ENCODE peak calls at places on chromosome 12, in five cellular contexts. L is stimulated activated CD4-positive, alpha-beta T cell treated with anti-CD3 and anti-CD28 coated beads, Interleukin-4, amount 100 ng/mL, for 24 hours; Y is COLO829; Z is 8988T; C is CD4-positive, CD25-positive, alpha-beta regulatory T cell. S is an unnamed sample.

GRCh38 chr12:119069029-119069731 is 87.8 kb downstream of the SRRM4 start:
- DNase-seq in L (no peak), Y (no peak), Z (no peak), C (no peak), S (no peak)

GRCh38 chr12:124727244-124727673 is 136.4 kb downstream of the SCARB1 start:
- DNase-seq in L (no peak), Y (peak), Z (peak), C (no peak), S (peak)

GRCh38 chr12:78209851-78210493 is 379.3 kb downstream of the NAV3 start:
- DNase-seq in L (no peak), Y (no peak), Z (no peak), C (no peak), S (no peak)

GRCh38 chr12:1590083-1590979 is 4.0 kb downstream of the FBXL14 start:
- DNase-seq in L (peak), Y (peak), Z (no peak), C (no peak), S (no peak)

GRCh38 chr12:54981796-54982195 is 2.8 kb downstream of the TESPA1 start:
- DNase-seq in L (peak), Y (no peak), Z (no peak), C (peak), S (no peak)

GRCh38 chr12:17642340-17642650 is 447.7 kb downstream of the RERGL start:
- DNase-seq in L (no peak), Y (no peak), Z (no peak), C (no peak), S (no peak)

GRCh38 chr12:57724003-57724935 is 14.3 kb downstream of the AGAP2 start:
- DNase-seq in L (no peak), Y (no peak), Z (no peak), C (no peak), S (no peak)

GRCh38 chr12:26374934-26375333 is 179.6 kb downstream of the SSPN start:
- DNase-seq in L (no peak), Y (peak), Z (no peak), C (no peak), S (no peak)

GRCh38 chr12:32043928-32044549 is 62.6 kb upstream of the BICD1 start:
- DNase-seq in L (no peak), Y (no peak), Z (no peak), C (no peak), S (no peak)

GRCh38 chr12:124568431-124569374 is 1.3 kb upstream of the NCOR2 start:
- DNase-seq in L (peak), Y (peak), Z (no peak), C (no peak), S (no peak)

GRCh38 chr12:60123443-60124000 is 527.7 kb downstream of the SLC16A7 start:
- DNase-seq in L (no peak), Y (no peak), Z (no peak), C (no peak), S (no peak)

GRCh38 chr12:46944771-46945170 is 119.0 kb upstream of the SLC38A4 start:
- DNase-seq in L (no peak), Y (no peak), Z (no peak), C (no peak), S (no peak)

GRCh38 chr12:105100207-105100985 is 7.1 kb upstream of the WASHC4 start:
- DNase-seq in L (no peak), Y (no peak), Z (no peak), C (no peak), S (no peak)

GRCh38 chr12:113862570-113863454 is 103.3 kb downstream of the RBM19 start:
- DNase-seq in L (no peak), Y (no peak), Z (no peak), C (no peak), S (peak)

GRCh38 chr12:122336015-122336946 is 70.0 kb upstream of the VPS33A start:
- DNase-seq in L (peak), Y (peak), Z (no peak), C (peak), S (peak)

GRCh38 chr12:56029666-56030293 is 8.9 kb downstream of the IKZF4 start:
- DNase-seq in L (peak), Y (peak), Z (no peak), C (peak), S (peak)

GRCh38 chr12:50732591-50732990 is 31.3 kb upstream of the ATF1 start:
- DNase-seq in L (no peak), Y (no peak), Z (no peak), C (no peak), S (no peak)

GRCh38 chr12:53492188-53492587 is 7.1 kb downstream of the MAP3K12 start:
- DNase-seq in L (no peak), Y (no peak), Z (no peak), C (no peak), S (no peak)

GRCh38 chr12:49945394-49946080 is 5.0 kb upstream of the AQP2 start:
- DNase-seq in L (peak), Y (peak), Z (peak), C (peak), S (peak)

GRCh38 chr12:11981174-11981733 is 89.5 kb upstream of the BCL2L14 start:
- DNase-seq in L (peak), Y (no peak), Z (no peak), C (peak), S (peak)

GRCh38 chr12:5912437-5913334 is 32.4 kb downstream of the ANO2 start:
- DNase-seq in L (no peak), Y (peak), Z (no peak), C (no peak), S (no peak)

GRCh38 chr12:123939716-123940626 is 32.7 kb downstream of the CCDC92 start:
- DNase-seq in L (no peak), Y (no peak), Z (no peak), C (no peak), S (no peak)

GRCh38 chr12:19778111-19778688 is 338.9 kb downstream of the AEBP2 start:
- DNase-seq in L (no peak), Y (no peak), Z (no peak), C (no peak), S (no peak)

GRCh38 chr12:18805516-18806248 is 67.8 kb downstream of the CAPZA3 start:
- DNase-seq in L (no peak), Y (no peak), Z (no peak), C (no peak), S (no peak)

GRCh38 chr12:126342866-126343265 is 1277.6 kb downstream of the AACS start:
- DNase-seq in L (no peak), Y (no peak), Z (no peak), C (no peak), S (no peak)

GRCh38 chr12:34403706-34404376 is 381.5 kb downstream of the ALG10 start:
- DNase-seq in L (no peak), Y (no peak), Z (no peak), C (no peak), S (no peak)

GRCh38 chr12:125271850-125272249 is 206.6 kb downstream of the AACS start:
- DNase-seq in L (no peak), Y (no peak), Z (no peak), C (no peak), S (no peak)

GRCh38 chr12:22531205-22531604 is 13.1 kb downstream of the C2CD5 start:
- DNase-seq in L (no peak), Y (no peak), Z (no peak), C (no peak), S (no peak)

GRCh38 chr12:56805282-56805855 is 42.2 kb downstream of the HSD17B6 start:
- DNase-seq in L (no peak), Y (no peak), Z (no peak), C (no peak), S (no peak)

GRCh38 chr12:113467154-113467513 is 4.5 kb downstream of the LHX5 start:
- DNase-seq in L (no peak), Y (no peak), Z (no peak), C (no peak), S (no peak)

GRCh38 chr12:47790676-47791350 is 17.8 kb downstream of the SLC48A1 start:
- DNase-seq in L (no peak), Y (no peak), Z (no peak), C (no peak), S (no peak)

GRCh38 chr12:71786840-71787239 is 32.2 kb downstream of the RAB21 start:
- DNase-seq in L (no peak), Y (no peak), Z (no peak), C (no peak), S (no peak)

S was measured in RCC 7860.